ENCODE peak calls at places on chromosomes 5 and 9, in seven cellular contexts. J, K, H, X, C, O and P are unnamed samples.
A peak's percentile ranks its signal among the peaks of the same experiment; 100 is the strongest.

GRCh38 chr5:145341842-145342241 is 493.3 kb downstream of the PRELID2 start:
- DNase-seq in J (no peak), X (no peak), K (no peak), C (no peak), H (no peak), O (no peak), P (no peak)

GRCh38 chr9:31674264-31674663 is 710.2 kb upstream of the ACO1 start:
- DNase-seq in J (no peak), O (no peak), K (no peak), H (no peak), C (no peak), X (no peak), P (no peak)

GRCh38 chr5:154002093-154002492 is 36.6 kb downstream of the FAM114A2 start:
- DNase-seq in C (no peak), X (no peak), O (no peak), J (no peak), H (no peak), K (no peak), P (no peak)

GRCh38 chr5:138686668-138687067 is 66.6 kb upstream of the CTNNA1 start:
- DNase-seq in X (no peak), C (no peak), H (no peak), J (no peak), O (no peak), K (no peak), P (no peak)

GRCh38 chr9:86721843-86722705 is 225.2 kb downstream of the GAS1 start:
- DNase-seq in O (peak; percentile 46), H (peak; percentile 64), X (peak; percentile 74), J (no peak), C (no peak), K (no peak), P (no peak)

GRCh38 chr5:173941758-173942401 is 47.1 kb upstream of the C5orf47 start:
- DNase-seq in J (no peak), C (no peak), X (no peak), H (no peak), K (no peak), O (no peak), P (no peak)

GRCh38 chr9:135098400-135099105 is 11.1 kb downstream of the OLFM1 start:
- DNase-seq in H (no peak), J (peak; percentile 21), K (no peak), X (no peak), C (peak; percentile 12), O (peak; percentile 37), P (no peak)

GRCh38 chr9:84327184-84327583 is 13.4 kb downstream of the SLC28A3 start:
- DNase-seq in X (no peak), O (no peak), H (no peak), J (no peak), C (no peak), K (no peak), P (no peak)

GRCh38 chr9:86201474-86202337 is 57.8 kb downstream of the C9orf153 start:
- DNase-seq in C (no peak), J (no peak), K (no peak), X (no peak), O (no peak), H (no peak), P (no peak)

GRCh38 chr9:13688223-13688989 is 408.9 kb upstream of the MPDZ start:
- DNase-seq in X (no peak), C (no peak), H (no peak), K (no peak), O (no peak), J (peak; percentile 7), P (no peak)

GRCh38 chr5:154538492-154538891 is 60.5 kb upstream of the HAND1 start:
- DNase-seq in J (no peak), C (no peak), K (no peak), X (no peak), H (no peak), O (no peak), P (no peak)

GRCh38 chr9:88759374-88759773 is 224.4 kb downstream of the NXNL2 start:
- DNase-seq in C (no peak), X (no peak), J (no peak), O (no peak), K (no peak), H (no peak), P (no peak)

GRCh38 chr5:33480876-33481275 is 40.1 kb downstream of the TARS1 start:
- DNase-seq in J (no peak), X (no peak), K (no peak), H (no peak), C (no peak), O (no peak), P (no peak)

GRCh38 chr5:166356096-166356495 is 1935.3 kb upstream of the WWC1 start:
- DNase-seq in H (no peak), J (no peak), X (no peak), O (no peak), K (no peak), C (no peak), P (no peak)

GRCh38 chr9:138112090-138112748 is 234.6 kb downstream of the CACNA1B start:
- DNase-seq in K (peak; percentile 38), H (no peak), O (no peak), C (no peak), X (no peak), J (no peak), P (no peak)

GRCh38 chr5:119409235-119409815 is 43.0 kb upstream of the HSD17B4 start:
- DNase-seq in C (peak; percentile 76), H (no peak), J (peak; percentile 44), O (no peak), X (no peak), K (no peak), P (no peak)

GRCh38 chr9:18564018-18564880 is 90.3 kb downstream of the ADAMTSL1 start:
- DNase-seq in X (no peak), O (no peak), H (no peak), K (no peak), C (no peak), J (no peak), P (no peak)

GRCh38 chr9:81489048-81489447 is 200.3 kb downstream of the TLE1 start:
- DNase-seq in J (no peak), K (no peak), X (peak; percentile 33), O (no peak), H (no peak), C (no peak), P (no peak)

DNA sequence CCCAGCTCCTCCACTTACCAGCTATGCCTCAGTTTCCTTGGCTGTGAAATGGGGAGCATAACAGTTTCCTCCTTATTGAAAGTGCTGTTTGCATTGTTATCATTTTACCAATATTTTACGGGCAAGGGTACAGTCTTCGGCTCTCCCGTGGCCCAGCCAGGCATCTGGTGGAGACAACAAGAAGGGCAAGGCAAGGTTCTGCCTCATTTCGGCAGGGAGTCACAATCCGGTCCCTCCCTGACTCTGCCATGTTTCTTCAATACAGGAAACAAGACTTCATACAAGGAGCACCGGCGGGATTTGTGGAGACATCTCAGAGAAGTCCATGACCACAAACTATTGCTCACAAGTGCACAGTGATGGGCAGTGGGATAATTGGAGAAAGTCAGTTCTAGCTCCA is 174.0 kb downstream of the FGF18 start:
- DNase-seq in O (no peak), J (no peak), K (no peak), H (no peak), X (no peak), C (no peak), P (no peak)
- H3K9me3 ChIP-seq in O (peaks cover 4% of the 10 kb centered on the region), J (no peaks in the 10 kb centered on the region), K (no peaks in the 10 kb centered on the region), H (no peaks in the 10 kb centered on the region), X (peaks cover 8% of the 10 kb centered on the region), C (no peaks in the 10 kb centered on the region), P (no peaks in the 10 kb centered on the region)

GRCh38 chr9:101403886-101404285 is 5.2 kb downstream of the ZNF189 start:
- DNase-seq in O (no peak), C (no peak), J (no peak), K (no peak), X (no peak), H (no peak), P (no peak)
- H3K9me3 ChIP-seq in O (peaks cover 39% of the 10 kb centered on the region), C (peaks cover 10% of the 10 kb centered on the region), J (peaks cover 11% of the 10 kb centered on the region), K (peaks cover 39% of the 10 kb centered on the region), X (peaks cover 13% of the 10 kb centered on the region), H (peaks cover 79% of the 10 kb centered on the region), P (peaks cover 59% of the 10 kb centered on the region)

GRCh38 chr5:60598424-60598823 is 101.5 kb downstream of the DEPDC1B start:
- DNase-seq in J (peak; percentile 21), K (no peak), O (no peak), X (no peak), C (peak; percentile 47), H (no peak), P (no peak)

GRCh38 chr5:60595183-60595582 is 104.8 kb downstream of the DEPDC1B start:
- DNase-seq in J (no peak), H (no peak), K (no peak), C (no peak), O (no peak), X (no peak), P (no peak)

GRCh38 chr5:60594715-60595114 is 105.3 kb downstream of the DEPDC1B start:
- DNase-seq in X (no peak), C (no peak), K (no peak), H (no peak), J (no peak), O (no peak), P (no peak)

DNA sequence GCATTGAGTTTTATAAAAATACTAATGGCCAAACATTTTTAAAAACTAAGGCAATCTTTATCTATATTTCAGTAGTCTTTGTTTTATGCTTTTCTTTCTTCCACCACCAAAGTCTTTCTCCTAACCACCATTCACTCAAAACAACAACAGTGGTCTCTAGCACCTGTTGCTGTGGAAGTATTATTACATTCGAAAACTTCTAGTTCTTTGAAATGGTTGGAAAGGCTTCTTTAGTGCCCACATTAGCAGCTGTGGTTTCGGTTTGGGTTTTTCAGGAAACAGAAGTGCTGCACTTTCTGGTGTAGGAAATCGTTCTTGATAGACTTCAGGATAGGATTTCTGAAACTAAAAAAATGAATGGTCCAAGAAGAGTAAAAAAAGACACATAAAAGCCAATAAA is 102.4 kb downstream of the DEPDC1B start:
- DNase-seq in K (no peak), O (no peak), C (peak; percentile 74), X (no peak), H (no peak), J (peak; percentile 88), P (no peak)
- H3K9me3 ChIP-seq in K (no peaks in the 10 kb centered on the region), O (no peaks in the 10 kb centered on the region), C (no peaks in the 10 kb centered on the region), X (no peaks in the 10 kb centered on the region), H (no peaks in the 10 kb centered on the region), J (no peaks in the 10 kb centered on the region), P (no peaks in the 10 kb centered on the region)

GRCh38 chr9:90044710-90045151 is 439.9 kb downstream of the GADD45G start:
- DNase-seq in H (no peak), C (no peak), O (no peak), X (no peak), K (no peak), J (no peak), P (no peak)

GRCh38 chr9:90044263-90044662 is 439.5 kb downstream of the GADD45G start:
- DNase-seq in O (no peak), C (no peak), J (no peak), K (no peak), H (no peak), X (no peak), P (no peak)

GRCh38 chr9:90047828-90048227 is 443.0 kb downstream of the GADD45G start:
- DNase-seq in H (no peak), O (no peak), X (no peak), C (no peak), K (no peak), J (no peak), P (no peak)

GRCh38 chr9:90046317-90046861 is 441.6 kb downstream of the GADD45G start:
- DNase-seq in X (no peak), J (no peak), K (no peak), H (no peak), C (no peak), O (no peak), P (no peak)
- H3K9me3 ChIP-seq in X (no peaks in the 10 kb centered on the region), J (no peaks in the 10 kb centered on the region), K (no peaks in the 10 kb centered on the region), H (no peaks in the 10 kb centered on the region), C (no peaks in the 10 kb centered on the region), O (no peaks in the 10 kb centered on the region), P (no peaks in the 10 kb centered on the region)